ENCODE peak calls at places on chromosome 16, in six cellular contexts. F, G, V, E, I and O are unnamed samples.

GRCh38 chr16:55482056-55482455 is 3.1 kb downstream of the MMP2 start:
- DNase-seq in F (no peak), V (no peak), E (no peak), I (no peak), G (no peak), O (no peak)

GRCh38 chr16:82638095-82638798 is 11.5 kb downstream of the CDH13 start:
- DNase-seq in F (no peak), E (no peak), I (no peak), V (no peak), G (no peak), O (no peak)

GRCh38 chr16:84475643-84476240 is 28.7 kb downstream of the MEAK7 start:
- DNase-seq in E (no peak), I (no peak), G (no peak), F (no peak), V (no peak), O (no peak)

GRCh38 chr16:52446076-52446475 is 100.9 kb downstream of the TOX3 start:
- DNase-seq in G (no peak), E (no peak), F (no peak), I (no peak), V (no peak), O (no peak)

GRCh38 chr16:88383401-88384221 is 852 bp downstream of the ZNF469 start:
- DNase-seq in G (peak; percentile 45), E (peak; percentile 50), F (no peak), I (no peak), V (no peak), O (peak; percentile 46)

GRCh38 chr16:4846503-4846900 is 586 bp downstream of the GLYR1 start:
- DNase-seq in I (peak; percentile 13), E (peak; percentile 70), V (peak; percentile 5), G (peak; percentile 16), F (peak; percentile 8), O (peak; percentile 31)

GRCh38 chr16:57620316-57621231 is 7.9 kb upstream of the ADGRG1 start:
- DNase-seq in I (no peak), F (no peak), V (no peak), G (no peak), E (no peak), O (no peak)

GRCh38 chr16:15572329-15573001 is 70.5 kb downstream of the MARF1 start:
- DNase-seq in F (no peak), G (no peak), I (no peak), E (no peak), V (no peak), O (no peak)

GRCh38 chr16:333406-334094 is 19.0 kb downstream of the AXIN1 start:
- DNase-seq in V (no peak), I (no peak), F (no peak), E (no peak), G (no peak), O (no peak)

GRCh38 chr16:86573215-86573614 is 5.1 kb upstream of the FOXL1 start:
- DNase-seq in I (no peak), V (no peak), G (no peak), F (no peak), E (no peak), O (no peak)

GRCh38 chr16:4954714-4955113 is 3.4 kb upstream of the SEC14L5 start:
- DNase-seq in E (no peak), F (no peak), G (no peak), I (no peak), V (no peak), O (no peak)

GRCh38 chr16:57802635-57803412 is 533 bp upstream of the KIFC3 start:
- DNase-seq in V (no peak), E (peak; percentile 48), G (peak; percentile 34), F (no peak), I (no peak), O (no peak)

GRCh38 chr16:88298882-88299745 is 83.6 kb upstream of the ZNF469 start:
- DNase-seq in G (no peak), E (no peak), I (no peak), F (no peak), V (peak; percentile 16), O (no peak)

GRCh38 chr16:67563708-67564468 is 1.6 kb downstream of the CTCF start:
- DNase-seq in I (no peak), F (no peak), G (no peak), E (peak; percentile 74), V (no peak), O (no peak)

GRCh38 chr16:50261707-50262235 is 4.6 kb upstream of the ADCY7 start:
- DNase-seq in G (no peak), I (no peak), E (no peak), V (no peak), F (no peak), O (no peak)